ENCODE peak calls at places on chromosomes 16 and 17, in nine cellular contexts. One of them, this sample, is unnamed.

GRCh38 chr16:30490210-30490609 is 17.7 kb downstream of the ITGAL start:
- DNase-seq in activated T-helper 9 cell treated with anti-CD3 and anti-CD28 coated beads, Interleukin-2, amount 50 U/mL, for 16 hours: no peak
- DNase-seq in astrocyte of the spinal cord: no peak
- DNase-seq in cardiac septum: no peak
- DNase-seq in HCT116: no peak
- DNase-seq in sigmoid colon: no peak
- DNase-seq in lower leg skin: no peak
- DNase-seq in SK-N-DZ: no peak
- DNase-seq in transverse colon: no peak
- DNase-seq in this sample: no peak

GRCh38 chr17:69578385-69578936 is 164.0 kb downstream of the MAP2K6 start:
- DNase-seq in activated T-helper 9 cell treated with anti-CD3 and anti-CD28 coated beads, Interleukin-2, amount 50 U/mL, for 16 hours: no peak
- DNase-seq in astrocyte of the spinal cord: no peak
- DNase-seq in cardiac septum: no peak
- DNase-seq in HCT116: no peak
- DNase-seq in sigmoid colon: no peak
- DNase-seq in lower leg skin: no peak
- DNase-seq in SK-N-DZ: no peak
- DNase-seq in transverse colon: no peak
- DNase-seq in this sample: no peak

GRCh38 chr17:50055426-50056216 is at the start of gene ITGA3:
- DNase-seq in activated T-helper 9 cell treated with anti-CD3 and anti-CD28 coated beads, Interleukin-2, amount 50 U/mL, for 16 hours: peak
- DNase-seq in astrocyte of the spinal cord: peak
- DNase-seq in cardiac septum: peak
- DNase-seq in HCT116: peak
- DNase-seq in sigmoid colon: peak
- DNase-seq in lower leg skin: peak
- DNase-seq in SK-N-DZ: peak
- DNase-seq in transverse colon: peak
- DNase-seq in this sample: peak

GRCh38 chr17:3026856-3027751 is 36.3 kb downstream of the OR1D5 start:
- DNase-seq in activated T-helper 9 cell treated with anti-CD3 and anti-CD28 coated beads, Interleukin-2, amount 50 U/mL, for 16 hours: no peak
- DNase-seq in astrocyte of the spinal cord: no peak
- DNase-seq in cardiac septum: peak
- DNase-seq in HCT116: no peak
- DNase-seq in sigmoid colon: no peak
- DNase-seq in lower leg skin: peak
- DNase-seq in SK-N-DZ: no peak
- DNase-seq in transverse colon: no peak
- DNase-seq in this sample: no peak

GRCh38 chr16:79601092-79601977 is 798 bp upstream of the MAF start:
- DNase-seq in activated T-helper 9 cell treated with anti-CD3 and anti-CD28 coated beads, Interleukin-2, amount 50 U/mL, for 16 hours: peak
- DNase-seq in astrocyte of the spinal cord: peak
- DNase-seq in cardiac septum: no peak
- DNase-seq in HCT116: no peak
- DNase-seq in sigmoid colon: peak
- DNase-seq in lower leg skin: peak
- DNase-seq in SK-N-DZ: no peak
- DNase-seq in transverse colon: peak
- DNase-seq in this sample: peak

GRCh38 chr16:30186782-30187555 is 3.6 kb downstream of the CORO1A start:
- DNase-seq in activated T-helper 9 cell treated with anti-CD3 and anti-CD28 coated beads, Interleukin-2, amount 50 U/mL, for 16 hours: peak
- DNase-seq in astrocyte of the spinal cord: no peak
- DNase-seq in cardiac septum: peak
- DNase-seq in HCT116: no peak
- DNase-seq in sigmoid colon: peak
- DNase-seq in lower leg skin: peak
- DNase-seq in SK-N-DZ: peak
- DNase-seq in transverse colon: peak
- DNase-seq in this sample: peak

GRCh38 chr16:76910931-76911330 is 280.1 kb upstream of the MON1B start:
- DNase-seq in activated T-helper 9 cell treated with anti-CD3 and anti-CD28 coated beads, Interleukin-2, amount 50 U/mL, for 16 hours: no peak
- DNase-seq in astrocyte of the spinal cord: peak
- DNase-seq in cardiac septum: no peak
- DNase-seq in HCT116: no peak
- DNase-seq in sigmoid colon: no peak
- DNase-seq in lower leg skin: no peak
- DNase-seq in SK-N-DZ: no peak
- DNase-seq in transverse colon: no peak
- DNase-seq in this sample: no peak

GRCh38 chr16:84607061-84607460 is 10.8 kb downstream of the COTL1 start:
- DNase-seq in activated T-helper 9 cell treated with anti-CD3 and anti-CD28 coated beads, Interleukin-2, amount 50 U/mL, for 16 hours: no peak
- DNase-seq in astrocyte of the spinal cord: no peak
- DNase-seq in cardiac septum: no peak
- DNase-seq in HCT116: no peak
- DNase-seq in sigmoid colon: no peak
- DNase-seq in lower leg skin: no peak
- DNase-seq in SK-N-DZ: no peak
- DNase-seq in transverse colon: no peak
- DNase-seq in this sample: no peak

GRCh38 chr17:44922136-44922535 is 6.8 kb upstream of the GFAP start:
- DNase-seq in activated T-helper 9 cell treated with anti-CD3 and anti-CD28 coated beads, Interleukin-2, amount 50 U/mL, for 16 hours: no peak
- DNase-seq in astrocyte of the spinal cord: no peak
- DNase-seq in cardiac septum: peak
- DNase-seq in HCT116: no peak
- DNase-seq in sigmoid colon: peak
- DNase-seq in lower leg skin: no peak
- DNase-seq in SK-N-DZ: no peak
- DNase-seq in transverse colon: peak
- DNase-seq in this sample: no peak

GRCh38 chr16:89707695-89708094 is 6.2 kb upstream of the SPATA2L start:
- DNase-seq in activated T-helper 9 cell treated with anti-CD3 and anti-CD28 coated beads, Interleukin-2, amount 50 U/mL, for 16 hours: no peak
- DNase-seq in astrocyte of the spinal cord: no peak
- DNase-seq in cardiac septum: no peak
- DNase-seq in HCT116: no peak
- DNase-seq in sigmoid colon: no peak
- DNase-seq in lower leg skin: no peak
- DNase-seq in SK-N-DZ: no peak
- DNase-seq in transverse colon: no peak
- DNase-seq in this sample: no peak

GRCh38 chr16:60110531-60110930 is 1376.4 kb upstream of the GOT2 start:
- DNase-seq in activated T-helper 9 cell treated with anti-CD3 and anti-CD28 coated beads, Interleukin-2, amount 50 U/mL, for 16 hours: no peak
- DNase-seq in astrocyte of the spinal cord: no peak
- DNase-seq in cardiac septum: no peak
- DNase-seq in HCT116: no peak
- DNase-seq in sigmoid colon: no peak
- DNase-seq in lower leg skin: no peak
- DNase-seq in SK-N-DZ: no peak
- DNase-seq in transverse colon: no peak
- DNase-seq in this sample: no peak

GRCh38 chr17:75346906-75347305 is 57.7 kb upstream of the SLC25A19 start:
- DNase-seq in activated T-helper 9 cell treated with anti-CD3 and anti-CD28 coated beads, Interleukin-2, amount 50 U/mL, for 16 hours: no peak
- DNase-seq in astrocyte of the spinal cord: peak
- DNase-seq in cardiac septum: no peak
- DNase-seq in HCT116: no peak
- DNase-seq in sigmoid colon: no peak
- DNase-seq in lower leg skin: no peak
- DNase-seq in SK-N-DZ: peak
- DNase-seq in transverse colon: no peak
- DNase-seq in this sample: no peak

GRCh38 chr17:40309031-40309937 is at the start of gene RARA:
- DNase-seq in activated T-helper 9 cell treated with anti-CD3 and anti-CD28 coated beads, Interleukin-2, amount 50 U/mL, for 16 hours: no peak
- DNase-seq in astrocyte of the spinal cord: no peak
- DNase-seq in cardiac septum: peak
- DNase-seq in HCT116: no peak
- DNase-seq in sigmoid colon: peak
- DNase-seq in lower leg skin: peak
- DNase-seq in SK-N-DZ: peak
- DNase-seq in transverse colon: peak
- DNase-seq in this sample: peak

GRCh38 chr16:84648595-84649510 is 542 bp downstream of the KLHL36 start:
- DNase-seq in activated T-helper 9 cell treated with anti-CD3 and anti-CD28 coated beads, Interleukin-2, amount 50 U/mL, for 16 hours: peak
- DNase-seq in astrocyte of the spinal cord: no peak
- DNase-seq in cardiac septum: peak
- DNase-seq in HCT116: no peak
- DNase-seq in sigmoid colon: peak
- DNase-seq in lower leg skin: peak
- DNase-seq in SK-N-DZ: no peak
- DNase-seq in transverse colon: peak
- DNase-seq in this sample: peak

GRCh38 chr16:24991349-24991748 is 23.8 kb downstream of the ARHGAP17 start:
- DNase-seq in activated T-helper 9 cell treated with anti-CD3 and anti-CD28 coated beads, Interleukin-2, amount 50 U/mL, for 16 hours: no peak
- DNase-seq in astrocyte of the spinal cord: no peak
- DNase-seq in cardiac septum: no peak
- DNase-seq in HCT116: no peak
- DNase-seq in sigmoid colon: no peak
- DNase-seq in lower leg skin: no peak
- DNase-seq in SK-N-DZ: no peak
- DNase-seq in transverse colon: no peak
- DNase-seq in this sample: no peak

GRCh38 chr16:305916-306315 is 23.0 kb downstream of the PDIA2 start:
- DNase-seq in activated T-helper 9 cell treated with anti-CD3 and anti-CD28 coated beads, Interleukin-2, amount 50 U/mL, for 16 hours: no peak
- DNase-seq in astrocyte of the spinal cord: no peak
- DNase-seq in cardiac septum: no peak
- DNase-seq in HCT116: no peak
- DNase-seq in sigmoid colon: no peak
- DNase-seq in lower leg skin: no peak
- DNase-seq in SK-N-DZ: no peak
- DNase-seq in transverse colon: no peak
- DNase-seq in this sample: no peak

GRCh38 chr16:57530104-57530522 is 6.3 kb downstream of the CCDC102A start:
- DNase-seq in activated T-helper 9 cell treated with anti-CD3 and anti-CD28 coated beads, Interleukin-2, amount 50 U/mL, for 16 hours: peak
- DNase-seq in astrocyte of the spinal cord: peak
- DNase-seq in cardiac septum: peak
- DNase-seq in HCT116: no peak
- DNase-seq in sigmoid colon: peak
- DNase-seq in lower leg skin: peak
- DNase-seq in SK-N-DZ: no peak
- DNase-seq in transverse colon: peak
- DNase-seq in this sample: no peak

GRCh38 chr17:20934288-20934687 is 108.5 kb downstream of the USP22 start:
- DNase-seq in activated T-helper 9 cell treated with anti-CD3 and anti-CD28 coated beads, Interleukin-2, amount 50 U/mL, for 16 hours: no peak
- DNase-seq in astrocyte of the spinal cord: peak
- DNase-seq in cardiac septum: no peak
- DNase-seq in HCT116: no peak
- DNase-seq in sigmoid colon: no peak
- DNase-seq in lower leg skin: no peak
- DNase-seq in SK-N-DZ: no peak
- DNase-seq in transverse colon: no peak
- DNase-seq in this sample: no peak

GRCh38 chr17:72887917-72888316 is 204.6 kb downstream of the SLC39A11 start:
- DNase-seq in activated T-helper 9 cell treated with anti-CD3 and anti-CD28 coated beads, Interleukin-2, amount 50 U/mL, for 16 hours: no peak
- DNase-seq in astrocyte of the spinal cord: no peak
- DNase-seq in cardiac septum: no peak
- DNase-seq in HCT116: no peak
- DNase-seq in sigmoid colon: no peak
- DNase-seq in lower leg skin: no peak
- DNase-seq in SK-N-DZ: no peak
- DNase-seq in transverse colon: no peak
- DNase-seq in this sample: no peak

GRCh38 chr16:21037168-21037567 is 113.5 kb downstream of the DNAH3 start:
- DNase-seq in activated T-helper 9 cell treated with anti-CD3 and anti-CD28 coated beads, Interleukin-2, amount 50 U/mL, for 16 hours: no peak
- DNase-seq in astrocyte of the spinal cord: no peak
- DNase-seq in cardiac septum: no peak
- DNase-seq in HCT116: no peak
- DNase-seq in sigmoid colon: no peak
- DNase-seq in lower leg skin: peak
- DNase-seq in SK-N-DZ: no peak
- DNase-seq in transverse colon: no peak
- DNase-seq in this sample: no peak

GRCh38 chr16:82425661-82426060 is 201.1 kb upstream of the CDH13 start:
- DNase-seq in activated T-helper 9 cell treated with anti-CD3 and anti-CD28 coated beads, Interleukin-2, amount 50 U/mL, for 16 hours: no peak
- DNase-seq in astrocyte of the spinal cord: no peak
- DNase-seq in cardiac septum: no peak
- DNase-seq in HCT116: no peak
- DNase-seq in sigmoid colon: no peak
- DNase-seq in lower leg skin: no peak
- DNase-seq in SK-N-DZ: no peak
- DNase-seq in transverse colon: no peak
- DNase-seq in this sample: no peak

GRCh38 chr17:42518046-42518754 is 17.8 kb upstream of the NAGLU start:
- DNase-seq in activated T-helper 9 cell treated with anti-CD3 and anti-CD28 coated beads, Interleukin-2, amount 50 U/mL, for 16 hours: no peak
- DNase-seq in astrocyte of the spinal cord: peak
- DNase-seq in cardiac septum: peak
- DNase-seq in HCT116: peak
- DNase-seq in sigmoid colon: peak
- DNase-seq in lower leg skin: peak
- DNase-seq in SK-N-DZ: no peak
- DNase-seq in transverse colon: peak
- DNase-seq in this sample: peak